ENCODE peak calls at places on chromosomes 13 and 19, in six cellular contexts. U is neuronal stem cell, Y is IMR-90, R is H9, K is H1, G is mesenchymal stem cell. S is an unnamed sample.

GRCh38 chr13:34864650-34865049 is 77.4 kb upstream of the NBEA start:
- DNase-seq in G (no peak), R (no peak), Y (no peak), K (no peak), U (no peak), S (no peak)

GRCh38 chr13:112690242-112690943 is 555 bp downstream of the ATP11A start:
- DNase-seq in Y (peak), U (no peak), K (no peak), G (peak), R (peak), S (peak)

GRCh38 chr19:2719910-2720776 is 1.0 kb downstream of the DIRAS1 start:
- DNase-seq in Y (peak), K (peak), G (peak), R (peak), U (no peak), S (no peak)

GRCh38 chr13:105773887-105774538 is 761.4 kb downstream of the EFNB2 start:
- DNase-seq in Y (peak), G (peak), K (no peak), U (no peak), R (no peak), S (peak)

GRCh38 chr13:91714726-91715334 is 316.4 kb downstream of the GPC5 start:
- DNase-seq in G (no peak), U (no peak), Y (no peak), R (no peak), K (no peak), S (no peak)

GRCh38 chr13:95156208-95156607 is 145.0 kb downstream of the ABCC4 start:
- DNase-seq in G (no peak), R (no peak), Y (peak), K (no peak), U (no peak), S (no peak)

GRCh38 chr13:67101730-67102467 is 128.2 kb downstream of the PCDH9 start:
- DNase-seq in Y (peak), G (peak), K (no peak), U (no peak), R (no peak), S (no peak)

GRCh38 chr19:17136026-17136425 is 60.4 kb downstream of the MYO9B start:
- DNase-seq in R (no peak), Y (no peak), U (no peak), K (peak), G (peak), S (no peak)

GRCh38 chr13:43516401-43516826 is 270.4 kb downstream of the ENOX1 start:
- DNase-seq in G (peak), Y (peak), R (no peak), U (no peak), K (no peak), S (no peak)

GRCh38 chr19:14105680-14106079 is 11.9 kb downstream of the PRKACA start:
- DNase-seq in K (no peak), R (no peak), U (no peak), Y (no peak), G (no peak), S (no peak)
- H3K14ac ChIP-seq in K (no peak), R (no peak), U (no peak), Y (no peak), G (no peak), S (no peak)

GRCh38 chr13:85298387-85298924 is 500.8 kb downstream of the SLITRK6 start:
- DNase-seq in U (no peak), Y (no peak), K (no peak), R (no peak), G (peak), S (no peak)
- H2BK5ac ChIP-seq in U (no peak), Y (no peak), K (no peak), R (no peak), G (no peak), S (no peak)

DNA sequence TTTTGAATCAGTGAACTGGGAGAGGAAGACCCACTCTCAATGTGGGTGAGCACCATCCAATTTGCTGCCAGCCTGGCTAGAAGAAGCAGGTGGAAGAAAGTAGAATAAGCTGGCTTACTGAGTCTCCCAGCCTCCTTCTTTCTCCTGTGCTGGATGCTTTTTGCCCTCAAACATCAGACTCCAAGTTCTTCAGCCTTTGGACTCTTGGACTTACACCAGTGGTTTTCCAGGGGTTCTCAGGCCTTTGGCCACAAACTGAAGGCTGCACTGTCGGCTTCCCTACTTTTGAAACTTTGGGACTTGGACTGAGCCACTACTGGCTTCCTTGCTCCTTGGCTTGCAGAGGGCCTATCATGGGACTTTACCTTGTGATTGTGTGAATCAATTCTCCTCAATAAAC is 804.2 kb upstream of the SLITRK1 start:
- DNase-seq in G (no peak), R (no peak), Y (no peak), U (no peak), K (no peak), S (no peak)
- H3K14ac ChIP-seq in G (no peak), R (no peak), Y (no peak), U (no peak), K (no peak), S (no peak)

GRCh38 chr19:57357406-57357805 is 5.9 kb upstream of the TRAPPC2B start:
- DNase-seq in R (no peak), G (no peak), Y (no peak), U (no peak), K (no peak), S (no peak)

GRCh38 chr19:57359300-57359699 is 4.1 kb upstream of the TRAPPC2B start:
- DNase-seq in Y (no peak), U (no peak), K (no peak), G (no peak), R (no peak), S (no peak)

GRCh38 chr19:57362419-57362818 is 932 bp upstream of the TRAPPC2B start:
- DNase-seq in Y (no peak), U (no peak), K (no peak), G (no peak), R (no peak), S (no peak)

GRCh38 chr19:57363734-57364181 is 407 bp downstream of the TRAPPC2B start:
- DNase-seq in Y (peak), G (peak), K (no peak), U (no peak), R (no peak), S (peak)

DNA sequence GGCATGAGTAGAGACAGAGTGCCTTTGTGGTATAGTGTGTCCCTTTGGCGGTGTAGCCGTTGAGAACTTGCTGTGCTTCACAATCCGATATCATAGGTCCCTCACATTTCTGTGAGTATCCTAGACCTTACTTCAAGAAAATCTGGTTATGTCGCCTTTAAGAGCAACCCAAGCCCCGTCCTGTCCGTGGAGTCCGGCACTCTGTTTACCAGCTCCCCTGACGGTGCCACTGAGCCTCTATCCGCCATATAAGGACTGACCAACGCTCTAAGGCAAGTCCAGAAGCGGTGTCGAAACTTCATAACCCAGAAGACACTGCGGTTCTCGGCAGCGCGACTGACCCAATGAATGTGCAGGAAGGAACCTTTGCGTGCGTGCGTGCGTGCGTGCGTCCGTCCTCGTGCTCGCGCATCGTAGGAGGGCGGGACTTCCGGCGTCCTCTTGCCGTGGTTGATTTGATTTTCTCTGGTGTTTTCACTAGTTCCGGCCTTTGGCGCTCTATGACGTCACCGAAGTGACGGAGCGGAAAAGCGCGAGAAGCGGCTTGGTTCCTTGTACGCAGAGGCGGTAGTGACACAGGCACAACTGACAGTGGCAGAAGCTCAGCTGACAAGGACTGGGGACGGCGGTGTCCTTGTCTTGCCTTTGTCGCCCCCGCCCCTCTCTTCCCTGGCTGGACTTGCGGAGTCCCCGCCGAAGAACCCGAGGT is at the start of the genes TRAPPC2B and ZNF547:
- DNase-seq in G (peak), U (peak), K (peak), R (peak), Y (peak), S (peak)
- H2BK5ac ChIP-seq in G (no peak), U (peak), K (peak), R (no peak), Y (peak), S (peak)

GRCh38 chr13:23505007-23505406 is 65.2 kb upstream of the TNFRSF19 start:
- DNase-seq in R (no peak), K (no peak), G (peak), U (no peak), Y (peak), S (no peak)
- H3K14ac ChIP-seq in R (no peak), K (no peak), G (no peak), U (no peak), Y (peak), S (peak)

GRCh38 chr13:99199541-99200432 is 867 bp upstream of the UBAC2 start:
- DNase-seq in Y (no peak), U (no peak), K (no peak), G (peak), R (no peak), S (no peak)
- H2BK5ac ChIP-seq in Y (peak), U (peak), K (peak), G (no peak), R (no peak), S (peak)

GRCh38 chr19:10892256-10892655 is 20.9 kb downstream of the CARM1 start:
- DNase-seq in K (no peak), G (no peak), U (no peak), Y (no peak), R (peak), S (no peak)

GRCh38 chr19:10889880-10890279 is 18.5 kb downstream of the CARM1 start:
- DNase-seq in Y (no peak), R (no peak), K (no peak), U (no peak), G (no peak), S (no peak)

GRCh38 chr19:10888421-10888866 is 17.1 kb downstream of the CARM1 start:
- DNase-seq in G (no peak), R (peak), K (no peak), Y (no peak), U (no peak), S (no peak)

GRCh38 chr19:10894911-10895213 is 23.5 kb downstream of the CARM1 start:
- DNase-seq in Y (no peak), U (no peak), K (no peak), R (no peak), G (no peak), S (no peak)

GRCh38 chr19:10891360-10892108 is 20.2 kb downstream of the CARM1 start:
- DNase-seq in U (no peak), G (no peak), R (peak), Y (no peak), K (no peak), S (no peak)
- H3K14ac ChIP-seq in U (peak), G (no peak), R (no peak), Y (no peak), K (no peak), S (peak)

GRCh38 chr19:58559275-58560006 is 1.0 kb upstream of the UBE2M start:
- DNase-seq in G (peak), U (peak), Y (peak), R (peak), K (peak), S (peak)
- H2BK5ac ChIP-seq in G (peak), U (peak), Y (peak), R (peak), K (peak), S (peak)

S was measured in trophoblast cell.